ENCODE peak calls at places on chromosomes 7 and 10, in four cellular contexts. J, Y, C and S are unnamed samples.

GRCh38 chr7:44217852-44218402 is 17.1 kb downstream of the YKT6 start:
- DNase-seq in J (no peak), Y (no peak), C (no peak), S (no peak)

GRCh38 chr10:20004087-20004523 is 187.9 kb downstream of the PLXDC2 start:
- DNase-seq in J (no peak), Y (peak), C (peak), S (no peak)

GRCh38 chr10:125414998-125415397 is 254.6 kb upstream of the CTBP2 start:
- DNase-seq in J (no peak), Y (no peak), C (peak), S (no peak)

GRCh38 chr7:80635998-80636397 is 2.4 kb upstream of the CD36 start:
- DNase-seq in J (no peak), Y (no peak), C (no peak), S (no peak)

GRCh38 chr10:100878291-100878910 is 34.4 kb upstream of the SLF2 start:
- DNase-seq in J (peak), Y (peak), C (peak), S (no peak)

GRCh38 chr7:152370297-152370696 is 65.5 kb downstream of the KMT2C start:
- DNase-seq in J (no peak), Y (no peak), C (no peak), S (no peak)

GRCh38 chr10:93346712-93347111 is 135.4 kb downstream of the MYOF start:
- DNase-seq in J (peak), Y (no peak), C (peak), S (no peak)

GRCh38 chr10:47264797-47265281 is 35.2 kb upstream of the GDF10 start:
- DNase-seq in J (no peak), Y (no peak), C (no peak), S (no peak)

GRCh38 chr10:89307213-89307612 is 5.4 kb downstream of the IFIT2 start:
- DNase-seq in J (no peak), Y (no peak), C (no peak), S (no peak)

GRCh38 chr7:88217675-88218427 is 2.0 kb downstream of the SRI start:
- DNase-seq in J (no peak), Y (no peak), C (no peak), S (no peak)

GRCh38 chr7:134823400-134823799 is 44.0 kb downstream of the CALD1 start:
- DNase-seq in J (no peak), Y (no peak), C (peak), S (no peak)

GRCh38 chr10:85265121-85265520 is 936.7 kb downstream of the CCSER2 start:
- DNase-seq in J (no peak), Y (no peak), C (no peak), S (no peak)

GRCh38 chr7:3754488-3755365 is 453.7 kb downstream of the SDK1 start:
- DNase-seq in J (peak), Y (peak), C (peak), S (no peak)

GRCh38 chr10:76459016-76459415 is 1027.6 kb downstream of the LRMDA start:
- DNase-seq in J (no peak), Y (no peak), C (no peak), S (no peak)

GRCh38 chr7:40324889-40325288 is 190.1 kb downstream of the SUGCT start:
- DNase-seq in J (no peak), Y (no peak), C (peak), S (no peak)

GRCh38 chr7:125780153-125780552 is 850.5 kb upstream of the POT1 start:
- DNase-seq in J (no peak), Y (no peak), C (no peak), S (no peak)

GRCh38 chr7:122219253-122219865 is 75.3 kb upstream of the AASS start:
- DNase-seq in J (peak), Y (no peak), C (peak), S (no peak)

GRCh38 chr7:100406767-100407166 is 21.7 kb downstream of the ZCWPW1 start:
- DNase-seq in J (no peak), Y (no peak), C (peak), S (no peak)

GRCh38 chr7:99258501-99258900 is 14.1 kb upstream of the MYH16 start:
- DNase-seq in J (no peak), Y (no peak), C (no peak), S (no peak)

GRCh38 chr10:71045188-71045841 is 156.9 kb upstream of the PCBD1 start:
- DNase-seq in J (peak), Y (no peak), C (no peak), S (no peak)

GRCh38 chr7:43193905-43194304 is 81.5 kb downstream of the HECW1 start:
- DNase-seq in J (no peak), Y (no peak), C (no peak), S (no peak)

GRCh38 chr7:19060870-19061269 is 56.6 kb downstream of the TWIST1 start:
- DNase-seq in J (no peak), Y (no peak), C (peak), S (no peak)

GRCh38 chr7:125173571-125173970 is 243.9 kb upstream of the POT1 start:
- DNase-seq in J (no peak), Y (no peak), C (no peak), S (no peak)

GRCh38 chr10:107433605-107434004 is 269.1 kb upstream of the SORCS1 start:
- DNase-seq in J (no peak), Y (no peak), C (no peak), S (no peak)

GRCh38 chr10:17923728-17924127 is 28.0 kb upstream of the SLC39A12 start:
- DNase-seq in J (peak), Y (no peak), C (peak), S (no peak)

GRCh38 chr7:66238712-66239466 is 33.8 kb downstream of the TPST1 start:
- DNase-seq in J (no peak), Y (no peak), C (no peak), S (no peak)

GRCh38 chr7:148987751-148988512 is 40.4 kb downstream of the PDIA4 start:
- DNase-seq in J (no peak), Y (no peak), C (peak), S (no peak)

GRCh38 chr7:70849580-70850235 is 282.2 kb upstream of the GALNT17 start:
- DNase-seq in J (no peak), Y (no peak), C (no peak), S (no peak)

GRCh38 chr10:79422178-79422892 is 23.1 kb downstream of the ZCCHC24 start:
- DNase-seq in J (no peak), Y (peak), C (peak), S (no peak)

GRCh38 chr10:96280859-96281258 is 9.5 kb upstream of the BLNK start:
- DNase-seq in J (no peak), Y (no peak), C (no peak), S (no peak)